ENCODE peak calls at places on chromosomes 6 and 20, in five cellular contexts. Z is heart left ventricle, X is A549, R is NB4, Q is fibroblast of lung. P is an unnamed sample.

GRCh38 chr6:19892250-19892649 is 55.1 kb downstream of the ID4 start:
- DNase-seq in Q (no peak), X (no peak), Z (no peak), R (no peak), P (no peak)

GRCh38 chr6:47352966-47353365 is 43.3 kb upstream of the TNFRSF21 start:
- DNase-seq in R (no peak), Z (no peak), X (no peak), Q (no peak), P (no peak)

GRCh38 chr6:112710710-112711109 is 363.6 kb downstream of the RFPL4B start:
- DNase-seq in Z (no peak), R (no peak), Q (no peak), X (no peak), P (no peak)

GRCh38 chr6:72947534-72947933 is 277.8 kb downstream of the KHDC1L start:
- DNase-seq in R (no peak), Q (no peak), Z (no peak), X (no peak), P (no peak)

GRCh38 chr20:62368303-62368628 is 1.2 kb upstream of the LAMA5 start:
- DNase-seq in X (no peak), R (no peak), Q (no peak), Z (no peak), P (no peak)

GRCh38 chr20:56981301-56981700 is 285.1 kb downstream of the BMP7 start:
- DNase-seq in Q (no peak), Z (no peak), R (no peak), X (no peak), P (no peak)

GRCh38 chr6:122202576-122203137 is 196.8 kb upstream of the HSF2 start:
- DNase-seq in R (no peak), Q (peak; percentile 8), X (no peak), Z (no peak), P (no peak)

GRCh38 chr6:138211048-138211581 is 7.2 kb downstream of the PBOV1 start:
- DNase-seq in Z (no peak), Q (no peak), R (no peak), X (no peak), P (peak; percentile 18)

GRCh38 chr20:50338479-50339195 is 148.0 kb downstream of the CEBPB start:
- DNase-seq in Q (peak; percentile 67), Z (no peak), X (no peak), R (peak; percentile 89), P (peak; percentile 29)

GRCh38 chr6:129501401-129502051 is 208.5 kb downstream of the ARHGAP18 start:
- DNase-seq in X (no peak), Z (peak; percentile 42), R (peak; percentile 74), Q (peak; percentile 99), P (peak; percentile 99)
- H3K4me3 ChIP-seq in X (no peak overlapping the region), Z (no peak overlapping the region), R (no peak overlapping the region), Q (no peak overlapping the region), P (peak overlapping the region; percentile 29)

GRCh38 chr6:136249811-136250685 is at the start of gene MTFR2:
- DNase-seq in Q (peak; percentile 99), X (peak; percentile 96), Z (peak; percentile 97), R (peak; percentile 100), P (peak; percentile 100)

GRCh38 chr6:136249336-136249735 is 775 bp downstream of the MTFR2 start:
- DNase-seq in Q (peak; percentile 9), Z (no peak), X (no peak), R (peak; percentile 26), P (peak; percentile 39)

GRCh38 chr6:136250686-136251008 is 536 bp upstream of the MTFR2 start:
- DNase-seq in Q (no peak), X (no peak), Z (no peak), R (no peak), P (no peak)

GRCh38 chr6:136252441-136252840 is 2.3 kb upstream of the MTFR2 start:
- DNase-seq in Z (no peak), X (no peak), Q (no peak), R (no peak), P (no peak)

DNA sequence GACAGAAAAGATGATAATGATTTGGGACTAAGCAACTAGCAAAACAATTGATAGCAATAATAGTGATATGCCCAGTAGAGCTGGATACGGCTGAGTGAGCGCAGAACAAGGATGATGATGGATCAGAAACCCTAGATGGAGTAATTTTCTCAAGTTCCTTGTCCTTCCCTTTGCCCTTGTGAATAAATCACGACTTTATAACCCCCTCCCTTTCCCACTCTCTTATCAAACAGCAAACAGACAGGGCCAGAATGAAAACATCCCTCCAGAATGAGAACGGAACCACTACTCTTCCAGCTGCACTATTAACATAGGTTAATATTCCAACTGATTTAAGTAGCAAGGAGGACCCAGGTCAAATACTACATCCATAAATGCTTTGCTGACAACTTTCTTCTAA is 1.3 kb upstream of the MTFR2 start:
- DNase-seq in Z (no peak), Q (no peak), R (no peak), X (no peak), P (no peak)
- H3K4me3 ChIP-seq in Z (no peak overlapping the region), Q (no peak overlapping the region), R (peak overlapping the region; percentile 97), X (peak overlapping the region; percentile 91), P (no peak overlapping the region)

DNA sequence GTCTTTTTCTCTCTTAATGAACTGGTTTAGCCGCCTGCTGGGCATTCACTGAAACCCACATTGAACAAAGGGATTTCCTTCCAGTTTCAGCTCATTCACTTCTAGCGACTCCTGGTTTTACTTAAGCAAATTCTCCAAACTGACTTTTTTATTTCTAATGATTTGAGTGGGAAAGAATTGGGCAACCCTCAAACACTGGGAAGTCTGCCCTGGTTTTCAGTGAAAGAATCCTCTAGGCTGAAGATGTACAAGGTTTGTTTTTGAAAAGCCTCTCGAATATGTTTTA is 45.5 kb downstream of the PLAGL1 start:
- DNase-seq in R (no peak), Z (no peak), Q (peak; percentile 50), X (no peak), P (peak; percentile 64)
- H3K4me3 ChIP-seq in R (no peak overlapping the region), Z (no peak overlapping the region), Q (no peak overlapping the region), X (no peak overlapping the region), P (no peak overlapping the region)

GRCh38 chr6:151209071-151209831 is 30.5 kb upstream of the AKAP12 start:
- DNase-seq in Q (peak; percentile 51), R (no peak), X (peak; percentile 15), Z (no peak), P (peak; percentile 32)
- H3K4me3 ChIP-seq in Q (no peak overlapping the region), R (no peak overlapping the region), X (no peak overlapping the region), Z (no peak overlapping the region), P (peak overlapping the region; percentile 17)

GRCh38 chr6:152089992-152090391 is 282.5 kb downstream of the ESR1 start:
- DNase-seq in R (no peak), Z (peak; percentile 45), Q (peak; percentile 83), X (no peak), P (peak; percentile 56)

GRCh38 chr6:152086223-152086873 is 278.9 kb downstream of the ESR1 start:
- DNase-seq in X (no peak), R (no peak), Q (no peak), Z (no peak), P (no peak)

GRCh38 chr6:152085533-152085932 is 278.1 kb downstream of the ESR1 start:
- DNase-seq in X (no peak), R (no peak), Z (no peak), Q (peak; percentile 53), P (no peak)

GRCh38 chr6:152087096-152087495 is 279.6 kb downstream of the ESR1 start:
- DNase-seq in X (no peak), R (no peak), Q (peak; percentile 74), Z (no peak), P (no peak)

GRCh38 chr6:152087701-152088100 is 280.2 kb downstream of the ESR1 start:
- DNase-seq in Q (no peak), R (no peak), Z (no peak), X (no peak), P (peak; percentile 60)
- H3K4me3 ChIP-seq in Q (no peak overlapping the region), R (no peak overlapping the region), Z (no peak overlapping the region), X (no peak overlapping the region), P (no peak overlapping the region)

GRCh38 chr6:2877057-2877882 is 25.8 kb downstream of the SERPINB9 start:
- DNase-seq in Z (no peak), Q (peak; percentile 35), R (no peak), X (peak; percentile 43), P (peak; percentile 48)

GRCh38 chr6:2873643-2874042 is 29.5 kb downstream of the SERPINB9 start:
- DNase-seq in Z (no peak), R (no peak), Q (no peak), X (no peak), P (no peak)

GRCh38 chr6:2877960-2878359 is 25.1 kb downstream of the SERPINB9 start:
- DNase-seq in Z (no peak), Q (no peak), X (no peak), R (no peak), P (no peak)

GRCh38 chr6:2876210-2877056 is 26.7 kb downstream of the SERPINB9 start:
- DNase-seq in Q (peak; percentile 90), X (peak; percentile 74), Z (peak; percentile 86), R (peak; percentile 36), P (peak; percentile 97)

DNA sequence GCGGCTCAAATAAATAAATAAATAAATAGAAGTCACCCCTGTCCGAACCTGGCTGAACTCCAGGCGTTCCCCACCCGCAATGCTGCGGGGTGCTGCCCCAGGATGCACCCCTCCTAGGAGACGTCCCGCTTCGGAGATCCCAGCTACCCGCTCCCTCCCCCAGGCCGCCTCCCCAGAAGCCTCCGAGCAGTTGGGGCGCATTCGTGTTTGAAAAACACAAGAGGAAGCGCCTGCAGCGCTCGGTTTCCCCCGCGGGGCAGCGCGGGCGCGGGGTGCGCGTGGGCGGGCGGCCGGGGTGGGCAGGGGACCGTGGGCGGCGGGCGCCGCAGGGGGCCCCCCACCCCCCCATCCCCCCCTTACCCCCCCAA is 27.3 kb downstream of the SERPINB9 start:
- DNase-seq in Z (peak; percentile 56), Q (no peak), R (peak; percentile 47), X (no peak), P (peak; percentile 38)
- H3K4me3 ChIP-seq in Z (peak overlapping the region; percentile 68), Q (peak overlapping the region; percentile 36), R (peak overlapping the region; percentile 48), X (peak overlapping the region; percentile 44), P (peak overlapping the region; percentile 64)